ENCODE peak calls at places on chromosomes 6 and 20, in six cellular contexts. A is NCI-H187; Z is T-helper 2 cell; U is NCI-H460; G is activated CD8-positive, alpha-beta memory T cell treated with anti-CD3 and anti-CD28 coated beads for 4 hours; X is MV-4-11. M is an unnamed sample.

GRCh38 chr6:148251286-148251685 is 91.4 kb upstream of the SASH1 start:
- DNase-seq in U (peak; percentile 4), G (no peak), X (peak; percentile 69), A (no peak), Z (no peak), M (no peak)

GRCh38 chr6:139173172-139173571 is 38.3 kb downstream of the HECA start:
- DNase-seq in X (peak; percentile 51), A (no peak), G (no peak), U (no peak), Z (no peak), M (no peak)

GRCh38 chr6:31597006-31597405 is 4.2 kb upstream of the NCR3 start:
- DNase-seq in U (peak; percentile 24), Z (no peak), X (peak; percentile 67), A (no peak), G (no peak), M (no peak)

GRCh38 chr6:28802417-28803336 is 121.1 kb downstream of the TRIM27 start:
- DNase-seq in A (no peak), G (no peak), Z (no peak), X (no peak), U (peak; percentile 74), M (no peak)

GRCh38 chr6:24313133-24313476 is 44.8 kb downstream of the DCDC2 start:
- DNase-seq in Z (no peak), G (no peak), X (no peak), U (no peak), A (no peak), M (no peak)

GRCh38 chr6:125550892-125551291 is 198.5 kb upstream of the HEY2 start:
- DNase-seq in U (no peak), Z (no peak), A (no peak), X (no peak), G (no peak), M (no peak)

GRCh38 chr20:45157977-45158376 is 16.7 kb upstream of the PI3 start:
- DNase-seq in G (no peak), U (no peak), Z (no peak), A (no peak), X (no peak), M (no peak)

GRCh38 chr6:79764758-79765157 is 133.6 kb downstream of the SH3BGRL2 start:
- DNase-seq in U (no peak), A (no peak), G (no peak), X (no peak), Z (no peak), M (no peak)

GRCh38 chr20:23335521-23335920 is 15.1 kb upstream of the NXT1 start:
- DNase-seq in Z (no peak), U (no peak), X (no peak), A (no peak), G (no peak), M (no peak)

M was measured in activated CD4-positive, CD25-positive, alpha-beta regulatory T cell treated with anti-CD3 and anti-CD28 coated beads, Interleukin-2, amount 50 U/mL, for 72 hours.